ENCODE peak calls at places on chromosome 4, in four cellular contexts. One of them, this sample, is unnamed.
A peak's percentile ranks its signal among the peaks of the same experiment; 100 is the strongest.

GRCh38 chr4:73070072-73070385 is 513 bp upstream of the COX18 start:
- DNase-seq in GM12878: no peak
- DNase-seq in K562: no peak
- DNase-seq in HepG2: no peak
- DNase-seq in this sample: no peak

GRCh38 chr4:167020410-167020809 is 213.9 kb downstream of the SPOCK3 start:
- DNase-seq in K562: no peak
- DNase-seq in HepG2: peak; percentile 5
- DNase-seq in GM12878: no peak
- DNase-seq in this sample: no peak

GRCh38 chr4:145179201-145179860 is 1.1 kb downstream of the OTUD4 start:
- DNase-seq in K562: peak; percentile 78
- DNase-seq in HepG2: peak; percentile 21
- DNase-seq in GM12878: peak; percentile 65
- DNase-seq in this sample: peak; percentile 77

GRCh38 chr4:168864831-168865541 is 145.1 kb downstream of the CBR4 start:
- DNase-seq in GM12878: no peak
- DNase-seq in K562: no peak
- DNase-seq in HepG2: no peak
- DNase-seq in this sample: no peak

GRCh38 chr4:47038263-47038662 is 6.9 kb downstream of the GABRB1 start:
- DNase-seq in HepG2: no peak
- DNase-seq in GM12878: no peak
- DNase-seq in K562: no peak
- DNase-seq in this sample: no peak

GRCh38 chr4:177190995-177191568 is 118.6 kb upstream of the NEIL3 start:
- DNase-seq in K562: no peak
- DNase-seq in HepG2: no peak
- DNase-seq in GM12878: no peak
- DNase-seq in this sample: no peak

GRCh38 chr4:114187592-114187991 is 208.1 kb upstream of the ARSJ start:
- DNase-seq in GM12878: no peak
- DNase-seq in HepG2: no peak
- DNase-seq in K562: no peak
- DNase-seq in this sample: no peak

GRCh38 chr4:1458581-1458980 is 52.3 kb upstream of the NKX1-1 start:
- DNase-seq in HepG2: no peak
- DNase-seq in GM12878: no peak
- DNase-seq in K562: no peak
- DNase-seq in this sample: peak; percentile 15

GRCh38 chr4:73348185-73348584 is 55.9 kb upstream of the ALB start:
- DNase-seq in K562: no peak
- DNase-seq in GM12878: no peak
- DNase-seq in HepG2: peak; percentile 73
- DNase-seq in this sample: no peak

GRCh38 chr4:89306486-89307184 is 965 bp downstream of the GPRIN3 start:
- DNase-seq in GM12878: no peak
- DNase-seq in K562: no peak
- DNase-seq in HepG2: no peak
- DNase-seq in this sample: no peak

GRCh38 chr4:64584981-64585557 is 175.8 kb upstream of the TECRL start:
- DNase-seq in K562: peak; percentile 47
- DNase-seq in GM12878: no peak
- DNase-seq in HepG2: peak; percentile 40
- DNase-seq in this sample: peak; percentile 10

GRCh38 chr4:32268949-32269348 is 1548.8 kb downstream of the PCDH7 start:
- DNase-seq in K562: no peak
- DNase-seq in GM12878: no peak
- DNase-seq in HepG2: no peak
- DNase-seq in this sample: no peak

GRCh38 chr4:61068745-61069144 is 131.4 kb upstream of the ADGRL3 start:
- DNase-seq in HepG2: no peak
- DNase-seq in K562: no peak
- DNase-seq in GM12878: no peak
- DNase-seq in this sample: no peak

GRCh38 chr4:5758741-5759140 is 47.7 kb downstream of the EVC start:
- DNase-seq in HepG2: no peak
- DNase-seq in K562: no peak
- DNase-seq in GM12878: peak; percentile 37
- DNase-seq in this sample: no peak

GRCh38 chr4:163395758-163396157 is 52.1 kb downstream of the NPY5R start:
- DNase-seq in GM12878: no peak
- DNase-seq in HepG2: no peak
- DNase-seq in K562: no peak
- DNase-seq in this sample: no peak

GRCh38 chr4:10354225-10354624 is 103.0 kb downstream of the ZNF518B start:
- DNase-seq in K562: no peak
- DNase-seq in HepG2: no peak
- DNase-seq in GM12878: no peak
- DNase-seq in this sample: no peak

GRCh38 chr4:1039493-1040343 is 28.3 kb downstream of the FGFRL1 start:
- DNase-seq in K562: peak; percentile 77
- DNase-seq in HepG2: no peak
- DNase-seq in GM12878: no peak
- DNase-seq in this sample: no peak

GRCh38 chr4:82733636-82734035 is 65.0 kb downstream of the SCD5 start:
- DNase-seq in K562: no peak
- DNase-seq in HepG2: no peak
- DNase-seq in GM12878: no peak
- DNase-seq in this sample: no peak

GRCh38 chr4:150078996-150079581 is 844 bp downstream of the DCLK2 start:
- DNase-seq in K562: no peak
- DNase-seq in GM12878: no peak
- DNase-seq in HepG2: no peak
- DNase-seq in this sample: peak; percentile 77

GRCh38 chr4:7699040-7699439 is 240.6 kb downstream of the AFAP1 start:
- DNase-seq in GM12878: no peak
- DNase-seq in HepG2: no peak
- DNase-seq in K562: no peak
- DNase-seq in this sample: peak; percentile 54

GRCh38 chr4:163344147-163345050 is 707 bp downstream of the NPY5R start:
- DNase-seq in GM12878: no peak
- DNase-seq in K562: no peak
- DNase-seq in HepG2: no peak
- DNase-seq in this sample: peak; percentile 47

GRCh38 chr4:46950826-46951225 is 41.8 kb upstream of the COX7B2 start:
- DNase-seq in GM12878: no peak
- DNase-seq in HepG2: no peak
- DNase-seq in K562: no peak
- DNase-seq in this sample: no peak

GRCh38 chr4:169662226-169662625 is 41.8 kb downstream of the CLCN3 start:
- DNase-seq in K562: no peak
- DNase-seq in GM12878: no peak
- DNase-seq in HepG2: no peak
- DNase-seq in this sample: no peak

GRCh38 chr4:174318829-174319764 is 35.4 kb downstream of the CEP44 start:
- DNase-seq in GM12878: no peak
- DNase-seq in K562: peak; percentile 30
- DNase-seq in HepG2: peak; percentile 31
- DNase-seq in this sample: peak; percentile 34

GRCh38 chr4:134470544-134470943 is 269.0 kb upstream of the PABPC4L start:
- DNase-seq in GM12878: no peak
- DNase-seq in K562: no peak
- DNase-seq in HepG2: peak; percentile 16
- DNase-seq in this sample: no peak

GRCh38 chr4:20844311-20844710 is 144.1 kb downstream of the PACRGL start:
- DNase-seq in K562: no peak
- DNase-seq in GM12878: no peak
- DNase-seq in HepG2: no peak
- DNase-seq in this sample: no peak

GRCh38 chr4:143186202-143186601 is 1.5 kb downstream of the USP38 start:
- DNase-seq in K562: no peak
- DNase-seq in HepG2: peak; percentile 37
- DNase-seq in GM12878: no peak
- DNase-seq in this sample: no peak

GRCh38 chr4:177380730-177381287 is 61.4 kb downstream of the AGA start:
- DNase-seq in K562: peak; percentile 17
- DNase-seq in GM12878: no peak
- DNase-seq in HepG2: peak; percentile 64
- DNase-seq in this sample: peak; percentile 47

GRCh38 chr4:68960294-68961163 is 8.9 kb upstream of the UGT2A3 start:
- DNase-seq in HepG2: no peak
- DNase-seq in GM12878: no peak
- DNase-seq in K562: no peak
- DNase-seq in this sample: no peak

GRCh38 chr4:171812377-171813194 is 618 bp upstream of the GALNTL6 start:
- DNase-seq in HepG2: no peak
- DNase-seq in K562: peak; percentile 10
- DNase-seq in GM12878: no peak
- DNase-seq in this sample: peak; percentile 29

GRCh38 chr4:95158626-95159025 is 390.1 kb downstream of the UNC5C start:
- DNase-seq in GM12878: no peak
- DNase-seq in HepG2: no peak
- DNase-seq in K562: no peak
- DNase-seq in this sample: no peak

GRCh38 chr4:95156452-95156765 is 392.4 kb downstream of the UNC5C start:
- DNase-seq in K562: no peak
- DNase-seq in GM12878: no peak
- DNase-seq in HepG2: no peak
- DNase-seq in this sample: no peak

GRCh38 chr4:95158045-95158444 is 390.7 kb downstream of the UNC5C start:
- DNase-seq in HepG2: no peak
- DNase-seq in GM12878: no peak
- DNase-seq in K562: no peak
- DNase-seq in this sample: no peak

GRCh38 chr4:95153182-95153581 is 395.4 kb downstream of the BMPR1B start:
- DNase-seq in HepG2: no peak
- DNase-seq in GM12878: no peak
- DNase-seq in K562: no peak
- DNase-seq in this sample: no peak

GRCh38 chr4:95155759-95156451 is 392.9 kb downstream of the UNC5C start:
- DNase-seq in GM12878: no peak
- DNase-seq in K562: peak; percentile 39
- DNase-seq in HepG2: peak; percentile 13
- DNase-seq in this sample: peak; percentile 41
- TF ChIP-seq SMC3 in GM12878: peak; percentile 31
- TF ChIP-seq SMC3 in K562: peak; percentile 50
- TF ChIP-seq SMC3 in HepG2: no peak
- TF ChIP-seq SMC3 in this sample: peak; percentile 48

DNA sequence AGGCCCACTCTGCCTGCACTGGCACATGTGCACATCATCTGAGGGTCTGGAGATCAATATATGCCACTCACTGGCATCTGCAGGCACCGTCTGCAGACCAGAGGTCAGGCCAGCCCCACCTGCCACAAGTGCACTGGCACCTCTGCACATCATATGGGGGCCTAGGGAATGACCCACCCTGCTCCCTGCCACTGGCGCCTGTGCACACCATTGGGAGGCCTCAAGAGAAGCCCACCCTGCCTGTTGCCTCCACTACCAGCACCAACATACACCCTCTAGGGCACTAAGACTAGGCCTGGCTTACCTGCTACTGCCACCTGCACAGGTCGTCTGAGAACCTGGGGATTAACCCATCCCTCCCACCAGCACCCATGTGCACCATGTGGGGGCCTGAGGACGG is 113.5 kb downstream of the REELD1 start:
- DNase-seq in HepG2: no peak
- DNase-seq in GM12878: no peak
- DNase-seq in K562: no peak
- DNase-seq in this sample: no peak
- TF ChIP-seq RAD21 in HepG2: no peak
- TF ChIP-seq RAD21 in GM12878: no peak
- TF ChIP-seq RAD21 in K562: no peak
- TF ChIP-seq RAD21 in this sample: no peak

DNA sequence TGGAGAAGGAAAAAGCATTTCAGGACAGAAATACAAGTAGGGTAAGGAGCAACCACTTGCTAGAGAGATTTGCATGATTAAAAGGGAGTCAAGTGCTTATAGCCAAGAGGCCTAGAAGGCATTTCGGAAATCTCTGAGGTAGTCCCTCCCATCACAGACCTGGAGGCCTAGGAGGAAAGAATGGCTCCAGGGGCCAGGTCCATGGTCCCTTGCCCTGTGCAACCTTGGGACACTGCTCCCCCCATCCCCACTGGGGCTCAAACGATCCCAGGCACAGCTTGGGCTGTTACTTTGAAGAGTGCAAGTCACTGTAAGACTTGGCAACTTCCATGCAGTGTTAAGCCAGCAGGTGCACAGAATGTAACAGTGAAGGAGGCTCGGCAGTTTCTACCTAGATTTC is 51.2 kb upstream of the FBXW7 start:
- DNase-seq in GM12878: no peak
- DNase-seq in K562: no peak
- DNase-seq in HepG2: no peak
- DNase-seq in this sample: no peak
- TF ChIP-seq POLR2AphosphoS5 in GM12878: no peak
- TF ChIP-seq POLR2AphosphoS5 in K562: no peak
- TF ChIP-seq POLR2AphosphoS5 in HepG2: no peak
- TF ChIP-seq POLR2AphosphoS5 in this sample: no peak

GRCh38 chr4:80465238-80465637 is 129.7 kb downstream of the CFAP299 start:
- DNase-seq in HepG2: no peak
- DNase-seq in K562: no peak
- DNase-seq in GM12878: no peak
- DNase-seq in this sample: no peak
- TF ChIP-seq SMC3 in HepG2: no peak
- TF ChIP-seq SMC3 in K562: no peak
- TF ChIP-seq SMC3 in GM12878: no peak
- TF ChIP-seq SMC3 in this sample: no peak

DNA sequence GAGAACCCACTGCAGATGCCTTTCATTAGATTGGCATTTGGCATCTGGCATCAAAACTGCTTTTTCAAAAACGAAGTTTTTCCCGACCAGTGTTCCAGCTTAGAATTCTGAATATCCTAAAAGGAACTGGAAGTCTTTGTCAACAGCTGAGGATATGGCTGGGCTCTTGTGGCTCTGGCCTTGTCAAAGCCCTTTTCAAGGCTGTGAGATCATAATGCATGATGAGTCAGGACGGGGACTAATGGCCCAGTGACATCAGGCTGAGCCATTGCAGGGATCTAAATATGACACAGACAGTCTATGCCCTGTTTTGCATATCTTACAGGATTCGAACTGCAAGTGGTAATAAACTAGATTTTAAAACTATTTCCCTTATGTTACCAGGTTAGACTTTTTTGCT is 306.4 kb downstream of the PTTG2 start:
- DNase-seq in GM12878: no peak
- DNase-seq in HepG2: peak; percentile 6
- DNase-seq in K562: peak; percentile 15
- DNase-seq in this sample: no peak
- TF ChIP-seq RAD21 in GM12878: no peak
- TF ChIP-seq RAD21 in HepG2: no peak
- TF ChIP-seq RAD21 in K562: no peak
- TF ChIP-seq RAD21 in this sample: no peak

GRCh38 chr4:80005863-80006262 is 67.2 kb downstream of the ANTXR2 start:
- DNase-seq in HepG2: peak; percentile 19
- DNase-seq in GM12878: no peak
- DNase-seq in K562: peak; percentile 17
- DNase-seq in this sample: no peak
- TF ChIP-seq POLR2AphosphoS5 in HepG2: no peak
- TF ChIP-seq POLR2AphosphoS5 in GM12878: no peak
- TF ChIP-seq POLR2AphosphoS5 in K562: no peak
- TF ChIP-seq POLR2AphosphoS5 in this sample: no peak

This sample was measured in SK-N-SH.